ENCODE peak calls at places on chromosomes 11 and 22, in seven cellular contexts. One of them, this sample, is unnamed.

GRCh38 chr11:11640996-11641395 is 19.2 kb upstream of the GALNT18 start:
- DNase-seq in stimulated activated CD4-positive, alpha-beta T cell treated with anti-CD3 and anti-CD28 coated beads, Interleukin-2, amount 100 ng/mL, for 48 hours: no peak
- DNase-seq in EL: no peak
- DNase-seq in stimulated activated CD8-positive, alpha-beta memory T cell treated with anti-CD3 and anti-CD28 coated beads, Interleukin-4, amount 100 ng/mL, for 4 hours: no peak
- DNase-seq in M059J: no peak
- DNase-seq in NCI-H748 treated with DMSO at 0.1 percent for 48 hours: no peak
- DNase-seq in BJ: no peak
- DNase-seq in this sample: peak

GRCh38 chr11:119378851-119379465 is 2.5 kb downstream of the USP2 start:
- DNase-seq in stimulated activated CD8-positive, alpha-beta memory T cell treated with anti-CD3 and anti-CD28 coated beads, Interleukin-4, amount 100 ng/mL, for 4 hours: no peak
- DNase-seq in M059J: no peak
- DNase-seq in EL: no peak
- DNase-seq in BJ: no peak
- DNase-seq in stimulated activated CD4-positive, alpha-beta T cell treated with anti-CD3 and anti-CD28 coated beads, Interleukin-2, amount 100 ng/mL, for 48 hours: no peak
- DNase-seq in NCI-H748 treated with DMSO at 0.1 percent for 48 hours: no peak
- DNase-seq in this sample: no peak

GRCh38 chr11:71452354-71453020 is 516 bp upstream of the NADSYN1 start:
- DNase-seq in M059J: peak
- DNase-seq in NCI-H748 treated with DMSO at 0.1 percent for 48 hours: peak
- DNase-seq in EL: no peak
- DNase-seq in stimulated activated CD8-positive, alpha-beta memory T cell treated with anti-CD3 and anti-CD28 coated beads, Interleukin-4, amount 100 ng/mL, for 4 hours: peak
- DNase-seq in stimulated activated CD4-positive, alpha-beta T cell treated with anti-CD3 and anti-CD28 coated beads, Interleukin-2, amount 100 ng/mL, for 48 hours: no peak
- DNase-seq in BJ: no peak
- DNase-seq in this sample: peak

GRCh38 chr11:86596861-86597632 is 75.4 kb downstream of the ME3 start:
- DNase-seq in BJ: no peak
- DNase-seq in M059J: peak
- DNase-seq in stimulated activated CD8-positive, alpha-beta memory T cell treated with anti-CD3 and anti-CD28 coated beads, Interleukin-4, amount 100 ng/mL, for 4 hours: no peak
- DNase-seq in stimulated activated CD4-positive, alpha-beta T cell treated with anti-CD3 and anti-CD28 coated beads, Interleukin-2, amount 100 ng/mL, for 48 hours: no peak
- DNase-seq in EL: no peak
- DNase-seq in NCI-H748 treated with DMSO at 0.1 percent for 48 hours: no peak
- DNase-seq in this sample: no peak

GRCh38 chr11:40186401-40187091 is 1272.9 kb downstream of the LRRC4C start:
- DNase-seq in stimulated activated CD4-positive, alpha-beta T cell treated with anti-CD3 and anti-CD28 coated beads, Interleukin-2, amount 100 ng/mL, for 48 hours: no peak
- DNase-seq in M059J: no peak
- DNase-seq in EL: no peak
- DNase-seq in stimulated activated CD8-positive, alpha-beta memory T cell treated with anti-CD3 and anti-CD28 coated beads, Interleukin-4, amount 100 ng/mL, for 4 hours: no peak
- DNase-seq in BJ: no peak
- DNase-seq in NCI-H748 treated with DMSO at 0.1 percent for 48 hours: peak
- DNase-seq in this sample: peak

GRCh38 chr11:124745835-124746620 is 6.0 kb downstream of the VSIG2 start:
- DNase-seq in M059J: no peak
- DNase-seq in BJ: no peak
- DNase-seq in EL: no peak
- DNase-seq in stimulated activated CD4-positive, alpha-beta T cell treated with anti-CD3 and anti-CD28 coated beads, Interleukin-2, amount 100 ng/mL, for 48 hours: no peak
- DNase-seq in NCI-H748 treated with DMSO at 0.1 percent for 48 hours: no peak
- DNase-seq in stimulated activated CD8-positive, alpha-beta memory T cell treated with anti-CD3 and anti-CD28 coated beads, Interleukin-4, amount 100 ng/mL, for 4 hours: no peak
- DNase-seq in this sample: no peak

GRCh38 chr22:43159484-43160178 is 8.3 kb downstream of the TSPO start:
- DNase-seq in BJ: no peak
- DNase-seq in stimulated activated CD4-positive, alpha-beta T cell treated with anti-CD3 and anti-CD28 coated beads, Interleukin-2, amount 100 ng/mL, for 48 hours: no peak
- DNase-seq in EL: no peak
- DNase-seq in NCI-H748 treated with DMSO at 0.1 percent for 48 hours: no peak
- DNase-seq in stimulated activated CD8-positive, alpha-beta memory T cell treated with anti-CD3 and anti-CD28 coated beads, Interleukin-4, amount 100 ng/mL, for 4 hours: no peak
- DNase-seq in M059J: no peak
- DNase-seq in this sample: no peak

GRCh38 chr11:9977554-9977953 is 313.7 kb downstream of the SWAP70 start:
- DNase-seq in stimulated activated CD8-positive, alpha-beta memory T cell treated with anti-CD3 and anti-CD28 coated beads, Interleukin-4, amount 100 ng/mL, for 4 hours: no peak
- DNase-seq in BJ: no peak
- DNase-seq in EL: no peak
- DNase-seq in M059J: no peak
- DNase-seq in stimulated activated CD4-positive, alpha-beta T cell treated with anti-CD3 and anti-CD28 coated beads, Interleukin-2, amount 100 ng/mL, for 48 hours: no peak
- DNase-seq in NCI-H748 treated with DMSO at 0.1 percent for 48 hours: no peak
- DNase-seq in this sample: no peak

GRCh38 chr11:44011797-44012196 is 36.0 kb upstream of the ACCSL start:
- DNase-seq in stimulated activated CD4-positive, alpha-beta T cell treated with anti-CD3 and anti-CD28 coated beads, Interleukin-2, amount 100 ng/mL, for 48 hours: no peak
- DNase-seq in M059J: peak
- DNase-seq in stimulated activated CD8-positive, alpha-beta memory T cell treated with anti-CD3 and anti-CD28 coated beads, Interleukin-4, amount 100 ng/mL, for 4 hours: no peak
- DNase-seq in NCI-H748 treated with DMSO at 0.1 percent for 48 hours: no peak
- DNase-seq in BJ: no peak
- DNase-seq in EL: peak
- DNase-seq in this sample: no peak

GRCh38 chr11:58318532-58318931 is 40.3 kb downstream of the OR5B17 start:
- DNase-seq in M059J: no peak
- DNase-seq in EL: peak
- DNase-seq in BJ: peak
- DNase-seq in stimulated activated CD8-positive, alpha-beta memory T cell treated with anti-CD3 and anti-CD28 coated beads, Interleukin-4, amount 100 ng/mL, for 4 hours: no peak
- DNase-seq in stimulated activated CD4-positive, alpha-beta T cell treated with anti-CD3 and anti-CD28 coated beads, Interleukin-2, amount 100 ng/mL, for 48 hours: no peak
- DNase-seq in NCI-H748 treated with DMSO at 0.1 percent for 48 hours: no peak
- DNase-seq in this sample: no peak

This sample was measured in globus pallidus.